ENCODE peak calls at places on chromosome 3, in four cellular contexts. Z is epithelial cell of esophagus, T is pancreas, L is cardiac muscle cell. R is an unnamed sample.

GRCh38 chr3:81643721-81644120 is 117.7 kb downstream of the GBE1 start:
- DNase-seq in Z (peak; percentile 41), T (no peak), L (peak; percentile 60), R (peak; percentile 40)

GRCh38 chr3:184741798-184742675 is 30.2 kb upstream of the MAGEF1 start:
- DNase-seq in Z (no peak), T (no peak), L (no peak), R (no peak)

GRCh38 chr3:100910986-100911385 is 82.2 kb downstream of the ABI3BP start:
- DNase-seq in Z (no peak), T (no peak), L (no peak), R (no peak)

GRCh38 chr3:50502584-50503423 is 630 bp downstream of the CACNA2D2 start:
- DNase-seq in Z (no peak), T (no peak), L (no peak), R (no peak)

GRCh38 chr3:117184574-117184973 is 475.0 kb downstream of the TUSC7 start:
- DNase-seq in Z (peak; percentile 43), T (no peak), L (no peak), R (peak; percentile 49)

GRCh38 chr3:156761713-156762575 is 64.2 kb upstream of the LEKR1 start:
- DNase-seq in Z (no peak), T (no peak), L (peak; percentile 39), R (no peak)

GRCh38 chr3:195817578-195818135 is 5.9 kb upstream of the MUC4 start:
- DNase-seq in Z (no peak), T (no peak), L (no peak), R (no peak)

GRCh38 chr3:171088984-171089754 is 62.6 kb upstream of the SLC2A2 start:
- DNase-seq in Z (peak; percentile 72), T (no peak), L (peak; percentile 94), R (peak; percentile 84)

GRCh38 chr3:193388371-193388770 is 9.8 kb upstream of the ATP13A5 start:
- DNase-seq in Z (no peak), T (no peak), L (no peak), R (no peak)

GRCh38 chr3:167830007-167830406 is 94.5 kb downstream of the SERPINI1 start:
- DNase-seq in Z (no peak), T (no peak), L (no peak), R (no peak)

GRCh38 chr3:183134844-183135243 is 27.7 kb downstream of the LAMP3 start:
- DNase-seq in Z (no peak), T (no peak), L (no peak), R (no peak)

GRCh38 chr3:31635586-31635985 is 102.9 kb downstream of the STT3B start:
- DNase-seq in Z (no peak), T (no peak), L (no peak), R (no peak)

GRCh38 chr3:187522293-187522692 is 147.9 kb downstream of the SST start:
- DNase-seq in Z (no peak), T (no peak), L (no peak), R (no peak)

GRCh38 chr3:112519424-112520001 is 20.2 kb upstream of the BTLA start:
- DNase-seq in Z (peak; percentile 73), T (no peak), L (peak; percentile 88), R (peak; percentile 75)

GRCh38 chr3:72137865-72138861 is 353.2 kb upstream of the PROK2 start:
- DNase-seq in Z (no peak), T (no peak), L (no peak), R (no peak)

GRCh38 chr3:21893250-21893649 is 142.2 kb upstream of the ZNF385D start:
- DNase-seq in Z (peak; percentile 13), T (no peak), L (peak; percentile 31), R (peak; percentile 30)

GRCh38 chr3:126474498-126475410 is 937 bp downstream of the ZXDC start:
- DNase-seq in Z (peak; percentile 39), T (peak; percentile 58), L (peak; percentile 53), R (peak; percentile 22)

GRCh38 chr3:196979545-196979944 is 10.9 kb upstream of the PIGZ start:
- DNase-seq in Z (peak; percentile 34), T (no peak), L (peak; percentile 89), R (no peak)

GRCh38 chr3:100033184-100033583 is 81.1 kb downstream of the FILIP1L start:
- DNase-seq in Z (peak; percentile 83), T (no peak), L (peak; percentile 88), R (peak; percentile 24)

GRCh38 chr3:66097647-66098046 is 58.9 kb upstream of the MAGI1 start:
- DNase-seq in Z (no peak), T (no peak), L (no peak), R (no peak)

GRCh38 chr3:113746955-113747718 is at the start of gene ATP6V1A:
- DNase-seq in Z (peak; percentile 22), T (peak; percentile 66), L (no peak), R (no peak)

GRCh38 chr3:18389108-18389733 is 35.9 kb downstream of the SATB1 start:
- DNase-seq in Z (peak; percentile 35), T (no peak), L (peak; percentile 23), R (no peak)

GRCh38 chr3:45964139-45964538 is 20.9 kb downstream of the CXCR6 start:
- DNase-seq in Z (no peak), T (no peak), L (no peak), R (no peak)

GRCh38 chr3:46863261-46863782 is at the start of gene MYL3:
- DNase-seq in Z (no peak), T (no peak), L (no peak), R (no peak)

GRCh38 chr3:45932112-45932511 is 11.2 kb upstream of the CXCR6 start:
- DNase-seq in Z (no peak), T (no peak), L (no peak), R (no peak)

GRCh38 chr3:110420158-110420641 is 651.4 kb upstream of the NECTIN3 start:
- DNase-seq in Z (peak; percentile 52), T (no peak), L (peak; percentile 82), R (peak; percentile 78)

DNA sequence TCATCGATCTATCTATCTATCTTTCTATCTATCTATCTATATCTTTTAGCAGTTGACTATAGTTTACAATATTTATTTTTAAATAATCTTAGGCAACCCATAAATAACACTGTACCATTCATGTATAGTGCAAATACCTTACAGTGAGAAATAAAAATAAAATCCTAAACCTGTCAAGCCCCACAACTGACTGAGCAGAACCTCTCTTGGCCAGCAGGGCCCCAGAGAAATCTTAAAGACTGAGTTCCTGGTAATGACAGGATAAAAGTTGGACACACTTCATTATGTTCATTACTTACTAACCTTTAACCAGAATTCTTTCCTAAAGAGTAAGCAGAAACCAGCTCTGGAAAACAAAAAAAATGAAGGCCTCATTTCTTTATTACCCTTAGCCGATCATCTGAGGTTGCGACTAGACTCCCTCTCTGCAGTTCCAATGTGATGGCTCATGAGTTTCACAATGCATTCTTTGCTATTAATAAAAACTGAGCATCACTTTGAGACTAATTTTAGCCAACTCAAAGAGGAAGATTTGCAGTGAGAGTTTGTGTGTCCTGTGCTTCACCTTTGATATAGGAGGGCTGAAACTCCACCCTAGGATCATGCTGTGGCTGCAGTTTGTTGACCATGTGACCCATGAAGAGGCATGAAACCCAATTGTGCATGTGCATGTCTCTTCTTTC is 1072.0 kb downstream of the NSUN3 start:
- DNase-seq in Z (no peak), T (no peak), L (no peak), R (no peak)
- TF ChIP-seq CTCF in Z (no peak), T (no peak), L (no peak), R (no peak)

GRCh38 chr3:159486580-159486979 is 502.1 kb upstream of the IL12A start:
- DNase-seq in Z (peak; percentile 12), T (no peak), L (peak; percentile 7), R (peak; percentile 32)
- TF ChIP-seq CTCF in Z (no peak), T (no peak), L (peak; percentile 10), R (peak; percentile 63)

GRCh38 chr3:140091143-140091542 is 156.2 kb downstream of the CLSTN2 start:
- DNase-seq in Z (no peak), T (no peak), L (peak; percentile 1), R (no peak)
- TF ChIP-seq CTCF in Z (no peak), T (no peak), L (no peak), R (no peak)

GRCh38 chr3:14863324-14864100 is 44.8 kb downstream of the FGD5 start:
- DNase-seq in Z (no peak), T (no peak), L (no peak), R (no peak)
- TF ChIP-seq CTCF in Z (peak; percentile 20), T (no peak), L (peak; percentile 24), R (peak; percentile 50)

GRCh38 chr3:51720292-51721061 is 13.6 kb downstream of the GRM2 start:
- DNase-seq in Z (no peak), T (no peak), L (no peak), R (no peak)

GRCh38 chr3:51719413-51720025 is 12.7 kb downstream of the GRM2 start:
- DNase-seq in Z (no peak), T (no peak), L (no peak), R (no peak)

GRCh38 chr3:51721062-51721745 is 14.3 kb downstream of the GRM2 start:
- DNase-seq in Z (no peak), T (no peak), L (no peak), R (no peak)

GRCh38 chr3:51718547-51719412 is 11.9 kb downstream of the GRM2 start:
- DNase-seq in Z (peak; percentile 69), T (peak; percentile 39), L (peak; percentile 55), R (peak; percentile 70)

GRCh38 chr3:51722362-51722761 is 15.5 kb downstream of the GRM2 start:
- DNase-seq in Z (no peak), T (no peak), L (no peak), R (no peak)
- TF ChIP-seq CTCF in Z (no peak), T (no peak), L (no peak), R (no peak)

GRCh38 chr3:132395126-132395525 is 22.2 kb upstream of the DNAJC13 start:
- DNase-seq in Z (no peak), T (no peak), L (peak; percentile 8), R (no peak)
- TF ChIP-seq CTCF in Z (no peak), T (no peak), L (no peak), R (no peak)

GRCh38 chr3:55720614-55721013 is 233.5 kb upstream of the WNT5A start:
- DNase-seq in Z (peak; percentile 9), T (no peak), L (peak; percentile 23), R (peak; percentile 35)
- TF ChIP-seq CTCF in Z (peak; percentile 4), T (no peak), L (no peak), R (peak; percentile 67)

DNA sequence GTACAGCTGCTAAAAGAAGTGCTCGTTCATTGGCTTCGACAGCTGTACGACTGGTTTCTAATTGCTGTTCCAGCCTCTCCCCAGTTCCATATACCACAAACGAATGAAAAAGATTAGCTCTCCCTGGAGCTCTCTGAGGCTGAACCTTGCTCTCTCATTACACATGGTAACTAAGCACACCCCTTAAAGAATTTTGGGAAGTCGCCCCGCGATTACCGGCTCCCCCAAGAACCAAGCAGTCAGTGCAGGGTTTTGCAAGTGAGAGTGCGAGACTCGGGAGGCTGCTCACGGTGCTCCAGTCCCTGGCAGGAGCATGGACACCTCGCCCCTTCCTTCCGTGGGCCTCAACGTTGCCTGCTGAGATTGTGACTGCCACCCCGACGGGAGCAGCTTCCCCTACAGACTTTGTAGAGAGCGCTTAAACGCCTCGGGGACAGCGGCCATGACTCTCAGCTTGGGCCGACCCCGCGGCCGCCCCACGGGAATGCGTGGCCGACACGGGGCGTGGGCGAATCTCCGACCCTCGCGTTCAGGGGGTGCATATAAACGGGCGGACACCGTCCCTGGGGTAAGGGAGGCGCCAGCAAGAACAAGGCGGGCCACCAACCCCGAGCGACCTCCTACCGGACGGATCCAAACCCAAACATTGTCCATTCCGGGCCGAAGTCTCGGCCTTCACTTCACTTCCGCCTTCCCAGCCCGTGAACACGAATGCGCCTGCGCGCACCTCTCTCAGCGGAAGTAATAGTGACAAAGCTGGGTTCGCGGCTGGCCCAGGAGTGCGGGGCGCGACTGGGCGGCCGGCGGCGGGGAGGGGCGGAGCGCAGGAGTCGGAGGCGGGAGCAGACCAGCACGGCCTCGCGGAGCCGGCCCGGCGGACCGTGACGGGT is at the start of gene ATP2C1:
- DNase-seq in Z (peak; percentile 97), T (peak; percentile 95), L (peak; percentile 98), R (peak; percentile 94)
- TF ChIP-seq CTCF in Z (no peak), T (no peak), L (no peak), R (peak; percentile 68)

R was measured in HFFc6.